ENCODE peak calls at places on chromosome 3, in eight cellular contexts. R is iPS-NIHi11, V is T-helper 1 cell, B is cardiac fibroblast, P is Kasumi-1, F is PC-3, Q is foreskin keratinocyte, D is NCI-H1694. T is an unnamed sample.

GRCh38 chr3:129560269-129560787 is 17.4 kb downstream of the H1-8 start:
- DNase-seq in R (no peak), V (no peak), B (peak), P (no peak), F (no peak), Q (no peak), D (no peak), T (no peak)

GRCh38 chr3:184005981-184006507 is 11.6 kb downstream of the ABCC5 start:
- DNase-seq in R (peak), V (no peak), B (peak), P (peak), F (peak), Q (peak), D (peak), T (no peak)

GRCh38 chr3:150721285-150722130 is 17.8 kb upstream of the ERICH6 start:
- DNase-seq in R (peak), V (no peak), B (peak), P (peak), F (peak), Q (peak), D (peak), T (no peak)

GRCh38 chr3:99699841-99700240 is 61.4 kb downstream of the COL8A1 start:
- DNase-seq in R (no peak), V (no peak), B (peak), P (no peak), F (no peak), Q (no peak), D (no peak), T (no peak)

GRCh38 chr3:171620825-171621434 is 160.7 kb upstream of the TNIK start:
- DNase-seq in R (no peak), V (no peak), B (peak), P (no peak), F (peak), Q (no peak), D (no peak), T (no peak)

GRCh38 chr3:115713247-115713646 is 89.9 kb downstream of the GAP43 start:
- DNase-seq in R (no peak), V (no peak), B (peak), P (no peak), F (no peak), Q (no peak), D (peak), T (no peak)

GRCh38 chr3:67655364-67656121 is 1.1 kb upstream of the SUCLG2 start:
- DNase-seq in R (no peak), V (peak), B (no peak), P (peak), F (no peak), Q (no peak), D (no peak), T (peak)

GRCh38 chr3:108334698-108335097 is 38.4 kb downstream of the HHLA2 start:
- DNase-seq in R (no peak), V (no peak), B (no peak), P (no peak), F (peak), Q (peak), D (no peak), T (no peak)

GRCh38 chr3:171309906-171310359 is 150.3 kb downstream of the TNIK start:
- DNase-seq in R (no peak), V (no peak), B (peak), P (no peak), F (peak), Q (peak), D (no peak), T (no peak)

GRCh38 chr3:171677706-171678105 is 132.6 kb downstream of the PLD1 start:
- DNase-seq in R (no peak), V (no peak), B (no peak), P (no peak), F (peak), Q (no peak), D (no peak), T (no peak)

GRCh38 chr3:194281766-194282165 is 69.4 kb downstream of the CPN2 start:
- DNase-seq in R (no peak), V (no peak), B (no peak), P (no peak), F (no peak), Q (no peak), D (no peak), T (no peak)

GRCh38 chr3:171383206-171384018 is 76.8 kb downstream of the TNIK start:
- DNase-seq in R (no peak), V (no peak), B (peak), P (no peak), F (no peak), Q (no peak), D (no peak), T (no peak)

GRCh38 chr3:52088445-52089367 is 32.3 kb upstream of the DUSP7 start:
- DNase-seq in R (no peak), V (no peak), B (peak), P (peak), F (no peak), Q (no peak), D (no peak), T (no peak)

GRCh38 chr3:45000823-45001222 is 24.8 kb downstream of the EXOSC7 start:
- DNase-seq in R (no peak), V (no peak), B (no peak), P (no peak), F (no peak), Q (no peak), D (no peak), T (no peak)

GRCh38 chr3:72582211-72582878 is 265.9 kb downstream of the SHQ1 start:
- DNase-seq in R (peak), V (no peak), B (no peak), P (no peak), F (no peak), Q (no peak), D (no peak), T (no peak)

GRCh38 chr3:120129718-120130117 is 35.5 kb upstream of the GSK3B start:
- DNase-seq in R (no peak), V (no peak), B (no peak), P (no peak), F (peak), Q (peak), D (no peak), T (no peak)

GRCh38 chr3:107212709-107213664 is 164.3 kb upstream of the CCDC54 start:
- DNase-seq in R (no peak), V (no peak), B (peak), P (no peak), F (no peak), Q (no peak), D (no peak), T (no peak)

T was measured in effector memory CD4-positive, alpha-beta T cell.